ENCODE peak calls at places on chromosomes 2 and 18, in four cellular contexts. One of them, this sample, is unnamed.

GRCh38 chr2:233421091-233421816 is 67.0 kb downstream of the DGKD start:
- DNase-seq in suprapubic skin: no peak
- DNase-seq in transverse colon: no peak
- DNase-seq in sigmoid colon: no peak
- DNase-seq in this sample: peak; percentile 29

GRCh38 chr18:24234330-24234729 is 95.5 kb downstream of the CABYR start:
- DNase-seq in transverse colon: no peak
- DNase-seq in suprapubic skin: no peak
- DNase-seq in sigmoid colon: no peak
- DNase-seq in this sample: no peak

GRCh38 chr2:68765739-68766377 is 31.2 kb downstream of the ARHGAP25 start:
- DNase-seq in suprapubic skin: no peak
- DNase-seq in transverse colon: no peak
- DNase-seq in sigmoid colon: no peak
- DNase-seq in this sample: no peak

GRCh38 chr2:239464166-239465016 is 63.6 kb upstream of the HDAC4 start:
- DNase-seq in sigmoid colon: peak; percentile 64
- DNase-seq in suprapubic skin: peak; percentile 70
- DNase-seq in transverse colon: peak; percentile 4
- DNase-seq in this sample: no peak

GRCh38 chr2:15608392-15608761 is 16.7 kb downstream of the DDX1 start:
- DNase-seq in sigmoid colon: no peak
- DNase-seq in suprapubic skin: no peak
- DNase-seq in transverse colon: no peak
- DNase-seq in this sample: no peak

GRCh38 chr2:230907361-230908093 is 17.5 kb downstream of the GPR55 start:
- DNase-seq in sigmoid colon: peak; percentile 54
- DNase-seq in transverse colon: no peak
- DNase-seq in suprapubic skin: peak; percentile 47
- DNase-seq in this sample: peak; percentile 9

GRCh38 chr2:121095257-121096080 is 189.5 kb downstream of the TFCP2L1 start:
- DNase-seq in transverse colon: peak; percentile 78
- DNase-seq in suprapubic skin: no peak
- DNase-seq in sigmoid colon: peak; percentile 69
- DNase-seq in this sample: peak; percentile 83

GRCh38 chr2:113281920-113282746 is 3.4 kb upstream of the PAX8 start:
- DNase-seq in sigmoid colon: no peak
- DNase-seq in transverse colon: no peak
- DNase-seq in suprapubic skin: no peak
- DNase-seq in this sample: no peak

GRCh38 chr2:226772389-226773179 is 27.0 kb downstream of the IRS1 start:
- DNase-seq in sigmoid colon: no peak
- DNase-seq in transverse colon: no peak
- DNase-seq in suprapubic skin: no peak
- DNase-seq in this sample: no peak

GRCh38 chr2:230068658-230069080 is at the start of gene SLC16A14:
- DNase-seq in suprapubic skin: no peak
- DNase-seq in transverse colon: peak; percentile 49
- DNase-seq in sigmoid colon: no peak
- DNase-seq in this sample: no peak

GRCh38 chr2:27008678-27009077 is 24.1 kb upstream of the TMEM214 start:
- DNase-seq in transverse colon: no peak
- DNase-seq in sigmoid colon: no peak
- DNase-seq in suprapubic skin: no peak
- DNase-seq in this sample: no peak

GRCh38 chr2:39584283-39584972 is 81.3 kb upstream of the TMEM178A start:
- DNase-seq in suprapubic skin: no peak
- DNase-seq in transverse colon: no peak
- DNase-seq in sigmoid colon: no peak
- DNase-seq in this sample: no peak

GRCh38 chr2:238914648-238915015 is 66.7 kb downstream of the TWIST2 start:
- DNase-seq in suprapubic skin: peak; percentile 46
- DNase-seq in transverse colon: no peak
- DNase-seq in sigmoid colon: peak; percentile 55
- DNase-seq in this sample: no peak

GRCh38 chr2:106885981-106886915 is at the start of gene ST6GAL2:
- DNase-seq in transverse colon: no peak
- DNase-seq in sigmoid colon: no peak
- DNase-seq in suprapubic skin: no peak
- DNase-seq in this sample: no peak

GRCh38 chr18:52953435-52953834 is 613.4 kb downstream of the DCC start:
- DNase-seq in sigmoid colon: no peak
- DNase-seq in transverse colon: no peak
- DNase-seq in suprapubic skin: no peak
- DNase-seq in this sample: no peak

GRCh38 chr2:133484106-133484505 is 84.2 kb downstream of the NCKAP5 start:
- DNase-seq in transverse colon: no peak
- DNase-seq in sigmoid colon: no peak
- DNase-seq in suprapubic skin: no peak
- DNase-seq in this sample: no peak

GRCh38 chr2:122218596-122218995 is 463.1 kb downstream of the TSN start:
- DNase-seq in transverse colon: no peak
- DNase-seq in sigmoid colon: no peak
- DNase-seq in suprapubic skin: no peak
- DNase-seq in this sample: no peak

GRCh38 chr2:220701115-220701514 is 871.0 kb downstream of the EPHA4 start:
- DNase-seq in sigmoid colon: no peak
- DNase-seq in suprapubic skin: no peak
- DNase-seq in transverse colon: no peak
- DNase-seq in this sample: no peak

GRCh38 chr18:13540783-13541182 is 185.6 kb downstream of the FAM210A start:
- DNase-seq in suprapubic skin: no peak
- DNase-seq in transverse colon: no peak
- DNase-seq in sigmoid colon: no peak
- DNase-seq in this sample: no peak

GRCh38 chr18:29853126-29853525 is 1189.4 kb downstream of the DSC3 start:
- DNase-seq in suprapubic skin: no peak
- DNase-seq in transverse colon: no peak
- DNase-seq in sigmoid colon: no peak
- DNase-seq in this sample: no peak

GRCh38 chr18:3248670-3249359 is 1.2 kb downstream of the MYL12A start:
- DNase-seq in suprapubic skin: no peak
- DNase-seq in transverse colon: peak; percentile 57
- DNase-seq in sigmoid colon: no peak
- DNase-seq in this sample: no peak

GRCh38 chr2:57182941-57183340 is 863.7 kb upstream of the VRK2 start:
- DNase-seq in suprapubic skin: no peak
- DNase-seq in sigmoid colon: no peak
- DNase-seq in transverse colon: no peak
- DNase-seq in this sample: no peak

GRCh38 chr2:196988599-196988998 is 62.1 kb upstream of the PGAP1 start:
- DNase-seq in suprapubic skin: no peak
- DNase-seq in sigmoid colon: no peak
- DNase-seq in transverse colon: no peak
- DNase-seq in this sample: no peak

GRCh38 chr2:27265536-27265870 is 2.7 kb upstream of the SLC30A3 start:
- DNase-seq in transverse colon: no peak
- DNase-seq in suprapubic skin: no peak
- DNase-seq in sigmoid colon: no peak
- DNase-seq in this sample: no peak

GRCh38 chr2:85698184-85698879 is 4.2 kb downstream of the GNLY start:
- DNase-seq in suprapubic skin: no peak
- DNase-seq in transverse colon: no peak
- DNase-seq in sigmoid colon: no peak
- DNase-seq in this sample: no peak

GRCh38 chr2:183455056-183455455 is 330.8 kb downstream of the NUP35 start:
- DNase-seq in sigmoid colon: no peak
- DNase-seq in suprapubic skin: no peak
- DNase-seq in transverse colon: no peak
- DNase-seq in this sample: no peak

GRCh38 chr2:88919087-88919738 is 227.7 kb downstream of the RPIA start:
- DNase-seq in sigmoid colon: no peak
- DNase-seq in transverse colon: no peak
- DNase-seq in suprapubic skin: no peak
- DNase-seq in this sample: no peak

DNA sequence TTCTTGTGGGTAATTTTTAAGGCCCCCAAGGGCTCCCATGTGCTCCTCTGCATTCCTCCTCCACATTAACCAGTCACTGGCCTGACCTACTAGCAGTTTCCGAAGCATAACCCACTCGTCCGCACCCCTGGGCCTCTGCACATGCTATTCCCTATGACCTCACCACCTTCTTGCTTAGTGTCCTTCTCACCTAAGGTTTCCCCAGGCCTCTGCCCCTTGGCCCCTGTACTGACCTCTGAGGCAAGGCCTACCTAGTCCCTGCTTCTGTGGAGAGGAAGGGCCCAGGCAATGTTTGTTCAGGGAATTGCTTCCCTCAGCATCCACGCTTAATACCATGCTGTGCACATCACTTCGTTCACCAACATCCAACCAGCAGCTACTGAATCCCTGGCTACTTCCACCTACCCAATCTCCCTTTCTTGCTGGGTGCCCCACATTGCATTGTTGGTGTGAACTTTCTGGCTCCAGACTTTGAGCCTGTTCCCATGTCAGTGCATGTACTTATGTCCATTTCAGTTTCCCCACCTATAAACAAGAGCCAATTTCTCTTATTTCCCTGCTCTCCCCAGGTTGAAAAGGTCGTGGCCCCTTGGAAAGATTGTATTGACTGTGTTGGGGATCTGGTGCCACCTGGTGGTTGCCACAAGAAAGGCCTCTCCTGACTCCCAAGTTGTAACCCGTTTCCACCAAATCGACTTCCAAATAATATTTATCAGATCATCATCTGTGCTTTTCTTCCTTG is 19.2 kb upstream of the TMEM177 start:
- DNase-seq in sigmoid colon: no peak
- DNase-seq in suprapubic skin: no peak
- DNase-seq in transverse colon: peak; percentile 42
- DNase-seq in this sample: peak; percentile 48
- TF ChIP-seq POLR2AphosphoS5 in sigmoid colon: no peak
- TF ChIP-seq POLR2AphosphoS5 in suprapubic skin: no peak
- TF ChIP-seq POLR2AphosphoS5 in transverse colon: no peak
- TF ChIP-seq POLR2AphosphoS5 in this sample: no peak

GRCh38 chr18:25295624-25296138 is 56.3 kb downstream of the ZNF521 start:
- DNase-seq in suprapubic skin: no peak
- DNase-seq in sigmoid colon: no peak
- DNase-seq in transverse colon: no peak
- DNase-seq in this sample: no peak

GRCh38 chr18:25299899-25300298 is 52.1 kb downstream of the ZNF521 start:
- DNase-seq in transverse colon: no peak
- DNase-seq in suprapubic skin: no peak
- DNase-seq in sigmoid colon: no peak
- DNase-seq in this sample: no peak

GRCh38 chr18:25299426-25299825 is 52.5 kb downstream of the ZNF521 start:
- DNase-seq in suprapubic skin: no peak
- DNase-seq in sigmoid colon: no peak
- DNase-seq in transverse colon: no peak
- DNase-seq in this sample: no peak

GRCh38 chr18:25300492-25300891 is 51.5 kb downstream of the ZNF521 start:
- DNase-seq in suprapubic skin: no peak
- DNase-seq in sigmoid colon: no peak
- DNase-seq in transverse colon: no peak
- DNase-seq in this sample: no peak

GRCh38 chr18:25298853-25299274 is 53.1 kb downstream of the ZNF521 start:
- DNase-seq in sigmoid colon: no peak
- DNase-seq in suprapubic skin: no peak
- DNase-seq in transverse colon: no peak
- DNase-seq in this sample: no peak
- TF ChIP-seq EP300 in sigmoid colon: no peak
- TF ChIP-seq EP300 in suprapubic skin: no peak
- TF ChIP-seq EP300 in transverse colon: no peak
- TF ChIP-seq EP300 in this sample: no peak

DNA sequence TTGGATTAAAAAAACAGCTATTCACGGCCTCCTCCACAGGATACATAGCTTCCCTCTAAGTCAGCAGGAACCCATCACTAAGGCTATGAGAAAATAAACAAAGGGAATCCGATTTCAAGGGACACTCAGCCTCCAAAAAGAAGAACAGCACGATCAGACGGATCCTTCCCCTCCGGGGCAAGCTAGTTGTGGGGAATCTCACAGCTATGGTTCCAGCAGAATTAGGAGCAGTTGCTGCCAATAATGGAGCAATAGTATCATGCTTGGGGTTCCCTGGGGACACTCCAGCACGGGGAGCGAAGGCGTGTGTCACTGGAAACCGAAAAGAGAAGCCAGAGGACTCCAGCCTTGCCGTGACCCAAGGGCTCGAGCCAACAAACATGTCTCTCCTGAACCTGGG is 163.1 kb downstream of the TTC32 start:
- DNase-seq in suprapubic skin: peak; percentile 85
- DNase-seq in sigmoid colon: peak; percentile 87
- DNase-seq in transverse colon: peak; percentile 18
- DNase-seq in this sample: no peak
- TF ChIP-seq POLR2AphosphoS5 in suprapubic skin: peak; percentile 50
- TF ChIP-seq POLR2AphosphoS5 in sigmoid colon: peak; percentile 41
- TF ChIP-seq POLR2AphosphoS5 in transverse colon: peak; percentile 6
- TF ChIP-seq POLR2AphosphoS5 in this sample: peak; percentile 35

GRCh38 chr2:156340818-156341481 is 8.4 kb upstream of the NR4A2 start:
- DNase-seq in suprapubic skin: no peak
- DNase-seq in transverse colon: peak; percentile 34
- DNase-seq in sigmoid colon: no peak
- DNase-seq in this sample: no peak

GRCh38 chr2:156338578-156338977 is 6.1 kb upstream of the NR4A2 start:
- DNase-seq in sigmoid colon: no peak
- DNase-seq in suprapubic skin: no peak
- DNase-seq in transverse colon: peak; percentile 42
- DNase-seq in this sample: no peak

GRCh38 chr2:156339866-156340265 is 7.3 kb upstream of the NR4A2 start:
- DNase-seq in transverse colon: no peak
- DNase-seq in suprapubic skin: no peak
- DNase-seq in sigmoid colon: no peak
- DNase-seq in this sample: no peak

GRCh38 chr2:156340377-156340776 is 7.9 kb upstream of the NR4A2 start:
- DNase-seq in transverse colon: no peak
- DNase-seq in sigmoid colon: no peak
- DNase-seq in suprapubic skin: no peak
- DNase-seq in this sample: no peak

GRCh38 chr2:156339110-156339847 is 6.8 kb upstream of the NR4A2 start:
- DNase-seq in sigmoid colon: no peak
- DNase-seq in transverse colon: peak; percentile 24
- DNase-seq in suprapubic skin: no peak
- DNase-seq in this sample: peak; percentile 50
- TF ChIP-seq EP300 in sigmoid colon: no peak
- TF ChIP-seq EP300 in transverse colon: no peak
- TF ChIP-seq EP300 in suprapubic skin: no peak
- TF ChIP-seq EP300 in this sample: no peak